ENCODE peak calls at places on chromosomes 16 and 17, in eight cellular contexts. M, X, Y, U, B, F, W and N are unnamed samples.

GRCh38 chr17:29291163-29291752 is 2.7 kb downstream of the NUFIP2 start:
- DNase-seq in M (no peak), X (peak; percentile 83), Y (no peak), U (no peak), B (peak; percentile 65), F (no peak), W (no peak), N (peak; percentile 81)

GRCh38 chr17:3687949-3688614 is 7.9 kb downstream of the P2RX5 start:
- DNase-seq in M (no peak), X (no peak), Y (no peak), U (no peak), B (peak; percentile 13), F (no peak), W (no peak), N (no peak)

GRCh38 chr16:179431-179830 is 828 bp upstream of the HBQ1 start:
- DNase-seq in M (no peak), X (no peak), Y (no peak), U (no peak), B (no peak), F (no peak), W (no peak), N (no peak)

GRCh38 chr16:1959269-1960039 is at the start of gene NDUFB10:
- DNase-seq in M (peak; percentile 98), X (peak; percentile 90), Y (peak; percentile 79), U (peak; percentile 95), B (peak; percentile 96), F (no peak), W (peak; percentile 91), N (peak; percentile 93)

GRCh38 chr16:74451951-74452758 is 30.9 kb upstream of the CLEC18B start:
- DNase-seq in M (no peak), X (no peak), Y (no peak), U (no peak), B (no peak), F (no peak), W (no peak), N (no peak)

GRCh38 chr17:79670537-79671386 is 59.9 kb upstream of the RBFOX3 start:
- DNase-seq in M (no peak), X (no peak), Y (no peak), U (no peak), B (no peak), F (no peak), W (no peak), N (no peak)

GRCh38 chr17:73757324-73757942 is 113.2 kb upstream of the SDK2 start:
- DNase-seq in M (no peak), X (no peak), Y (no peak), U (no peak), B (no peak), F (no peak), W (no peak), N (no peak)

GRCh38 chr16:11977206-11978041 is 890 bp downstream of the SNX29 start:
- DNase-seq in M (no peak), X (peak; percentile 59), Y (no peak), U (peak; percentile 24), B (no peak), F (no peak), W (peak; percentile 74), N (peak; percentile 81)

GRCh38 chr17:39222866-39223834 is 2.6 kb downstream of the STAC2 start:
- DNase-seq in M (no peak), X (no peak), Y (no peak), U (no peak), B (no peak), F (no peak), W (no peak), N (no peak)

GRCh38 chr17:35816723-35817122 is 7.4 kb downstream of the TAF15 start:
- DNase-seq in M (no peak), X (no peak), Y (no peak), U (no peak), B (no peak), F (no peak), W (no peak), N (no peak)
- TF ChIP-seq CTCF in M (no peak), X (no peak), Y (no peak), U (no peak), B (no peak), F (no peak), W (no peak), N (no peak)

GRCh38 chr17:77437017-77437416 is 296.2 kb downstream of the SEC14L1 start:
- DNase-seq in M (no peak), X (peak; percentile 94), Y (no peak), U (peak; percentile 42), B (no peak), F (no peak), W (no peak), N (peak; percentile 94)
- H3K4me3 ChIP-seq in M (no peak overlapping the region), X (no peak overlapping the region), Y (no peak overlapping the region), U (no peak overlapping the region), B (no peak overlapping the region), F (no peak overlapping the region), W (peak overlapping the region; percentile 2), N (no peak overlapping the region)

GRCh38 chr16:5058476-5058875 is 7.3 kb downstream of the C16orf89 start:
- DNase-seq in M (no peak), X (peak; percentile 47), Y (no peak), U (no peak), B (peak; percentile 54), F (no peak), W (no peak), N (peak; percentile 23)
- TF ChIP-seq CTCF in M (no peak), X (peak; percentile 55), Y (no peak), U (no peak), B (peak; percentile 43), F (peak; percentile 17), W (no peak), N (peak; percentile 47)

DNA sequence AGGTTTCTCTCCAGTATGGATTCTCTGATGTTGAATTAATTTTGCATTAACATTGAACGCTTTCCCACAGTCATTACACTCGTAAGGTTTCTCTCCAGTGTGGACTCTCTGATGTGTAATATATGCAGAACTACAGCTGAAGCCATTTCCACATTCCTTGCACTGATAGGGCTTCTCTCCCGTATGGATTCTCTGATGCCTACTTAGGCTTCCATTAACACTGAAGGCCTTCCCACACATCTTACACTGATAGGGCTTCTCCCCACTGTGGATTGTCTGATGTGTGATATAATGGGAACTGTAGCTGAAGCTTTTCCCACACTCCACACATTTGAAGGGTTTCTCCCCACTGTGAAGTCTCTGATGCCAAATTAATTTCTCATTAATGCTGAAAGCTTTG is 7.2 kb upstream of the TLE7 start:
- DNase-seq in M (no peak), X (no peak), Y (no peak), U (no peak), B (no peak), F (no peak), W (no peak), N (no peak)
- H3K4me3 ChIP-seq in M (no peak overlapping the region), X (no peak overlapping the region), Y (no peak overlapping the region), U (no peak overlapping the region), B (no peak overlapping the region), F (no peak overlapping the region), W (peak overlapping the region; percentile 11), N (no peak overlapping the region)

GRCh38 chr17:80924111-80924806 is 67.4 kb upstream of the CHMP6 start:
- DNase-seq in M (no peak), X (no peak), Y (no peak), U (no peak), B (no peak), F (no peak), W (no peak), N (no peak)
- TF ChIP-seq CTCF in M (no peak), X (no peak), Y (no peak), U (no peak), B (no peak), F (no peak), W (no peak), N (no peak)

DNA sequence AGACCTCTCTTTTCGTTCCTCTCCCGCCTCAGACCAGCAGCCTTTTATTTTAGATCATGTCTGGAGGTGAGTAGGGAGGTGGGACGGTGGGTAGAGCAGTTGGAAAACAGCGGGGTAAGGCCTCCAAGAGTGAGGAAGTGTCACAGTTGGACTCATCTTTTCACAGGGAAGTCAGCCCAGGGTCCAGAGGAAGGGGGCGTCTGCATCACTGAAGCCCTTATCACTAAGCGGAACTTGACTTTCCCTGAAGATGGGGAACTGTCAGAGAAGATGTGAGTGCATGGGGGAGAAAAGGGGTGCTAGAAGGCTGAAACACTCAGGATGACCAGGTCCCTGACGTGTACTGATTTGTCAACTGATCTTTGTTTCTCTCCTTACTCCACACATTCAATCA is 461 bp downstream of the LRRC46 start:
- DNase-seq in M (no peak), X (no peak), Y (no peak), U (peak; percentile 8), B (no peak), F (no peak), W (no peak), N (no peak)
- H3K4me3 ChIP-seq in M (peak overlapping the region; percentile 16), X (peak overlapping the region; percentile 99), Y (peak overlapping the region; percentile 87), U (peak overlapping the region; percentile 92), B (peak overlapping the region; percentile 79), F (peak overlapping the region; percentile 82), W (peak overlapping the region; percentile 74), N (peak overlapping the region; percentile 93)

DNA sequence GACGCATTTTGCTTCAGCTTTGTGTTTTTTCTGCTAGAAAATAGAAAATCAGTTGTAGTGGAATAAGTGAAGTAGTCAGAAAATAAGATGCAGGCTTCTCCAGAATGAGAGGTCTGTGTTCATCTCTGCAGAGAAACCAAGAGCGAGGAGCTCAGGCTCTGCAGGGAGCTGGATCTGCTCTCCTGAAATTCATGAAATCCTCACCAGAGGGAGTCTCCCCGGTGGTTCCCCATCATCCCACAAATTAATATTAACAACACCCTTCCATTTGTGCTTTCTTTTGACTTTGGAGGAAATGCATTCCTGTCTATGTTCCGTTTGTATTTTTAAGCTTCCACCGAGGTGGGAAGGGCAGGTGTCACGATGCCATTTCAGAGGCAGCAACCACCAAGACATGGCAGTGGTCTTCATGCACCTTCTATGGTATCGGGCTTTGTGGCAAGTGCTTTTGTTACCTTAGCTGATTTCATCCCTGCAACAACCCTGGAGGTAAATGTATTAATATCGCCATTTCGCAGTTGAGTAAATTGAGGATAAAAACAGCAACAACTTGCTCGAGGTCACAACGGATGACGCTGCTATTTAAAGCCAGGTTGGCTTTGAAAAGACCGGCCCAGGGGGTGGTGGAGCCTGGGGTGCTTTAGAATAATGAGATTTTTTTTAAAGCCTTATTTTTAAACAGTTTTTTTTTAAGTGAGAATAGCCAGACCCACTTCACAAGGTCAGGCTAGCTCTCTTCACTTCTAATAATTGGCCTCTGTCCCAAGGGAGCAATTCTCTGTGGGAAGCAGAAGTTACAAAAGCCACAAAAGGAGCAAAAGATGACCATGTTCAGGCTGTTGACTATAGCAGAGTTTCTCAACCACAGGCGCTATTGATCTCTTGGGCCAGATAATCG is 367.6 kb upstream of the ERCC4 start:
- DNase-seq in M (no peak), X (no peak), Y (no peak), U (no peak), B (no peak), F (no peak), W (no peak), N (no peak)
- TF ChIP-seq CTCF in M (no peak), X (no peak), Y (no peak), U (no peak), B (no peak), F (no peak), W (no peak), N (no peak)

DNA sequence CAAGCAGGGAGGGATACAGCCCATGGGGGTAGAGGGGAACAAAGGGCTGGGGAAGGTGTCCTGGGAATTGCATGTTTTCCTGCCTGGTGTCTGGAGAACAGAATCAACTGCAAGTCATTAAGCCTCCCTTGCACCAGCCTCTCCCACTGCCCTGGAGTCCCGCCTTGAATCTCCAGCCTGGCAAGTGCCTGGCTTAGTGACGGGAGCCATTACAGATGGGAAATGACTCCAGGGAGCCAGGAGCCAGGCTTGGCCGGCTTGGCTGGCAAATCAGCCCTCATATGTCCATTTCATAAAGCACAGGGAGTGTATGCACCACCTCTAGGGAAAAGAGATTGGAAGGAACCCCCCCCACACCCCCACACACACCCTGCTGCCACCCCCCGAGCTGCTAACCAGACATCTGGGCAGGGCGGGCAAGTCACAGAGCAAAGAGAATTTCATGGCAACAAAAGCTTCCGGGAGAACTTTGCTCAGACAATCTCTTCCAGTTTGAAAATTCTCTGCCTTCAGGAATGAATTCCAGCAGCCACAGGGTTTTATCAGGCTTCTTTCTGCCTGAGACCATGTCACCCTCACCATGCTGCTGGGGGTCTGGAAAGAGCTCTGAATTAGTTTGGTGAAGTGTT is 127.7 kb downstream of the NTN1 start:
- DNase-seq in M (no peak), X (no peak), Y (no peak), U (peak; percentile 14), B (no peak), F (no peak), W (no peak), N (no peak)
- H3K4me3 ChIP-seq in M (no peak overlapping the region), X (no peak overlapping the region), Y (no peak overlapping the region), U (no peak overlapping the region), B (no peak overlapping the region), F (no peak overlapping the region), W (no peak overlapping the region), N (no peak overlapping the region)